ENCODE peak calls at places on chromosomes 12 and 14, in nine cellular contexts. One of them, this sample, is unnamed. For H3K27me3, the result is how much of the 10 kb centered on the place peaks cover.

GRCh38 chr14:105067140-105067968 is 2.1 kb upstream of the GPR132 start:
- ATAC-seq in HCT116: peak
- ATAC-seq in gastrocnemius medialis: no peak
- ATAC-seq in K562: no peak
- ATAC-seq in heart left ventricle: no peak
- ATAC-seq in upper lobe of left lung: no peak
- ATAC-seq in body of pancreas: no peak
- ATAC-seq in right lobe of liver: no peak
- ATAC-seq in HepG2: no peak
- ATAC-seq in this sample: no peak

GRCh38 chr12:2163172-2163927 is 110.6 kb downstream of the CACNA1C start:
- ATAC-seq in HCT116: no peak
- ATAC-seq in gastrocnemius medialis: peak
- ATAC-seq in K562: no peak
- ATAC-seq in heart left ventricle: peak
- ATAC-seq in upper lobe of left lung: peak
- ATAC-seq in body of pancreas: peak
- ATAC-seq in right lobe of liver: peak
- ATAC-seq in HepG2: peak
- ATAC-seq in this sample: peak

GRCh38 chr14:67522270-67522669 is 10.8 kb upstream of the PLEKHH1 start:
- ATAC-seq in HCT116: no peak
- ATAC-seq in gastrocnemius medialis: no peak
- ATAC-seq in K562: no peak
- ATAC-seq in heart left ventricle: no peak
- ATAC-seq in upper lobe of left lung: no peak
- ATAC-seq in body of pancreas: no peak
- ATAC-seq in right lobe of liver: no peak
- ATAC-seq in HepG2: no peak
- ATAC-seq in this sample: no peak

GRCh38 chr12:51520576-51521325 is 70.3 kb upstream of the SCN8A start:
- ATAC-seq in HCT116: no peak
- ATAC-seq in gastrocnemius medialis: no peak
- ATAC-seq in K562: peak
- ATAC-seq in heart left ventricle: no peak
- ATAC-seq in upper lobe of left lung: no peak
- ATAC-seq in body of pancreas: no peak
- ATAC-seq in right lobe of liver: no peak
- ATAC-seq in HepG2: no peak
- ATAC-seq in this sample: no peak

GRCh38 chr14:70585221-70585620 is 15.2 kb downstream of the MED6 start:
- ATAC-seq in HCT116: peak
- ATAC-seq in gastrocnemius medialis: no peak
- ATAC-seq in K562: no peak
- ATAC-seq in heart left ventricle: no peak
- ATAC-seq in upper lobe of left lung: no peak
- ATAC-seq in body of pancreas: no peak
- ATAC-seq in right lobe of liver: no peak
- ATAC-seq in HepG2: no peak
- ATAC-seq in this sample: no peak

GRCh38 chr12:49950310-49951251 is at the start of gene AQP2:
- ATAC-seq in HCT116: no peak
- ATAC-seq in gastrocnemius medialis: no peak
- ATAC-seq in K562: no peak
- ATAC-seq in heart left ventricle: no peak
- ATAC-seq in upper lobe of left lung: no peak
- ATAC-seq in body of pancreas: no peak
- ATAC-seq in right lobe of liver: no peak
- ATAC-seq in HepG2: no peak
- ATAC-seq in this sample: no peak

GRCh38 chr12:121196902-121197301 is 13.0 kb upstream of the P2RX4 start:
- ATAC-seq in HCT116: no peak
- ATAC-seq in gastrocnemius medialis: no peak
- ATAC-seq in K562: peak
- ATAC-seq in heart left ventricle: peak
- ATAC-seq in upper lobe of left lung: no peak
- ATAC-seq in body of pancreas: no peak
- ATAC-seq in right lobe of liver: peak
- ATAC-seq in HepG2: no peak
- ATAC-seq in this sample: peak

GRCh38 chr12:49388682-49389081 is 21.4 kb downstream of the SPATS2 start:
- ATAC-seq in HCT116: no peak
- ATAC-seq in gastrocnemius medialis: no peak
- ATAC-seq in K562: no peak
- ATAC-seq in heart left ventricle: no peak
- ATAC-seq in upper lobe of left lung: no peak
- ATAC-seq in body of pancreas: no peak
- ATAC-seq in right lobe of liver: no peak
- ATAC-seq in HepG2: no peak
- ATAC-seq in this sample: no peak

GRCh38 chr12:119652665-119653064 is 15.3 kb upstream of the PRKAB1 start:
- ATAC-seq in HCT116: no peak
- ATAC-seq in gastrocnemius medialis: no peak
- ATAC-seq in K562: no peak
- ATAC-seq in heart left ventricle: no peak
- ATAC-seq in upper lobe of left lung: no peak
- ATAC-seq in body of pancreas: no peak
- ATAC-seq in right lobe of liver: no peak
- ATAC-seq in HepG2: no peak
- ATAC-seq in this sample: no peak

GRCh38 chr12:125878483-125878882 is 813.2 kb downstream of the AACS start:
- ATAC-seq in HCT116: no peak
- ATAC-seq in gastrocnemius medialis: no peak
- ATAC-seq in K562: no peak
- ATAC-seq in heart left ventricle: no peak
- ATAC-seq in upper lobe of left lung: no peak
- ATAC-seq in body of pancreas: no peak
- ATAC-seq in right lobe of liver: no peak
- ATAC-seq in HepG2: no peak
- ATAC-seq in this sample: no peak

GRCh38 chr14:31229638-31230229 is 22.1 kb upstream of the HECTD1 start:
- ATAC-seq in HCT116: peak
- ATAC-seq in gastrocnemius medialis: peak
- ATAC-seq in K562: peak
- ATAC-seq in heart left ventricle: peak
- ATAC-seq in upper lobe of left lung: peak
- ATAC-seq in body of pancreas: peak
- ATAC-seq in right lobe of liver: peak
- ATAC-seq in HepG2: peak
- ATAC-seq in this sample: peak

GRCh38 chr14:38197001-38197760 is 10.5 kb upstream of the SSTR1 start:
- ATAC-seq in HCT116: no peak
- ATAC-seq in gastrocnemius medialis: no peak
- ATAC-seq in K562: no peak
- ATAC-seq in heart left ventricle: no peak
- ATAC-seq in upper lobe of left lung: no peak
- ATAC-seq in body of pancreas: peak
- ATAC-seq in right lobe of liver: peak
- ATAC-seq in HepG2: peak
- ATAC-seq in this sample: no peak

GRCh38 chr12:104351023-104351983 is 47.8 kb downstream of the EID3 start:
- ATAC-seq in HCT116: no peak
- ATAC-seq in gastrocnemius medialis: no peak
- ATAC-seq in K562: no peak
- ATAC-seq in heart left ventricle: peak
- ATAC-seq in upper lobe of left lung: no peak
- ATAC-seq in body of pancreas: no peak
- ATAC-seq in right lobe of liver: no peak
- ATAC-seq in HepG2: peak
- ATAC-seq in this sample: no peak

GRCh38 chr14:73814158-73814557 is 37.5 kb upstream of the PTGR2 start:
- ATAC-seq in HCT116: no peak
- ATAC-seq in gastrocnemius medialis: no peak
- ATAC-seq in K562: no peak
- ATAC-seq in heart left ventricle: no peak
- ATAC-seq in upper lobe of left lung: no peak
- ATAC-seq in body of pancreas: no peak
- ATAC-seq in right lobe of liver: no peak
- ATAC-seq in HepG2: no peak
- ATAC-seq in this sample: no peak

GRCh38 chr12:54294152-54294913 is 6.5 kb downstream of the NFE2 start:
- ATAC-seq in HCT116: peak
- ATAC-seq in gastrocnemius medialis: peak
- ATAC-seq in K562: peak
- ATAC-seq in heart left ventricle: peak
- ATAC-seq in upper lobe of left lung: peak
- ATAC-seq in body of pancreas: peak
- ATAC-seq in right lobe of liver: peak
- ATAC-seq in HepG2: peak
- ATAC-seq in this sample: peak

GRCh38 chr12:128800606-128801005 is 23.2 kb downstream of the SLC15A4 start:
- ATAC-seq in HCT116: no peak
- ATAC-seq in gastrocnemius medialis: no peak
- ATAC-seq in K562: no peak
- ATAC-seq in heart left ventricle: no peak
- ATAC-seq in upper lobe of left lung: no peak
- ATAC-seq in body of pancreas: no peak
- ATAC-seq in right lobe of liver: no peak
- ATAC-seq in HepG2: no peak
- ATAC-seq in this sample: no peak
- TF ChIP-seq POLR2A in HCT116: no peak
- TF ChIP-seq POLR2A in gastrocnemius medialis: no peak
- TF ChIP-seq POLR2A in K562: no peak
- TF ChIP-seq POLR2A in heart left ventricle: no peak
- TF ChIP-seq POLR2A in upper lobe of left lung: no peak
- TF ChIP-seq POLR2A in body of pancreas: no peak
- TF ChIP-seq POLR2A in right lobe of liver: no peak
- TF ChIP-seq POLR2A in HepG2: no peak
- TF ChIP-seq POLR2A in this sample: no peak

GRCh38 chr14:49250109-49250508 is 336.1 kb downstream of the RPS29 start:
- ATAC-seq in HCT116: no peak
- ATAC-seq in gastrocnemius medialis: no peak
- ATAC-seq in K562: no peak
- ATAC-seq in heart left ventricle: no peak
- ATAC-seq in upper lobe of left lung: peak
- ATAC-seq in body of pancreas: no peak
- ATAC-seq in right lobe of liver: no peak
- ATAC-seq in HepG2: no peak
- ATAC-seq in this sample: no peak

GRCh38 chr14:49249022-49249421 is 337.2 kb downstream of the RPS29 start:
- ATAC-seq in HCT116: no peak
- ATAC-seq in gastrocnemius medialis: no peak
- ATAC-seq in K562: no peak
- ATAC-seq in heart left ventricle: no peak
- ATAC-seq in upper lobe of left lung: no peak
- ATAC-seq in body of pancreas: no peak
- ATAC-seq in right lobe of liver: no peak
- ATAC-seq in HepG2: no peak
- ATAC-seq in this sample: no peak

DNA sequence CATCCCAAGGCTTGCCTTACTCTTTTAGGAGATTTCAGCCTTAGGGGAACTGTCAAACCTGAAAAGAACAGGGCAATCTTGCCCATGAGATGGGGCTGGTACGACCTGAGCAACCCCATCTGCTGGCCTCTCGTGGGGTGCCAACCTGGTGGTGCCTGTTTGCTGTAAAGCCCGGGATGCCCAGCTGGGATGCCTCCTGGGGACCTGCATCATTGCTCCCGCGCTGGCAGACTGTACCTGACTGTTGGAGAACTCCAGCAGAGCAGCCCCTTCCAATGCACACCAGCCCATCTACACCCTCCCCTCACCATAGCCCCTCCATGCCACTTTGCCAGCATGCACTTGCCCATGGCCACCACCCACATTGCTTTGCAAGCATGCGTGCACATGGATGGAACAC is 335.7 kb downstream of the RPS29 start:
- ATAC-seq in HCT116: no peak
- ATAC-seq in gastrocnemius medialis: no peak
- ATAC-seq in K562: no peak
- ATAC-seq in heart left ventricle: no peak
- ATAC-seq in upper lobe of left lung: peak
- ATAC-seq in body of pancreas: no peak
- ATAC-seq in right lobe of liver: no peak
- ATAC-seq in HepG2: no peak
- ATAC-seq in this sample: no peak
- H3K27me3 ChIP-seq in HCT116: under half
- H3K27me3 ChIP-seq in gastrocnemius medialis: under half
- H3K27me3 ChIP-seq in K562: under half
- H3K27me3 ChIP-seq in heart left ventricle: under half
- H3K27me3 ChIP-seq in upper lobe of left lung: under half
- H3K27me3 ChIP-seq in body of pancreas: under half
- H3K27me3 ChIP-seq in right lobe of liver: under half
- H3K27me3 ChIP-seq in HepG2: under half
- H3K27me3 ChIP-seq in this sample: under half

GRCh38 chr14:64504310-64504896 is at the start of gene ZBTB1:
- ATAC-seq in HCT116: peak
- ATAC-seq in gastrocnemius medialis: peak
- ATAC-seq in K562: peak
- ATAC-seq in heart left ventricle: peak
- ATAC-seq in upper lobe of left lung: peak
- ATAC-seq in body of pancreas: peak
- ATAC-seq in right lobe of liver: peak
- ATAC-seq in HepG2: peak
- ATAC-seq in this sample: peak
- TF ChIP-seq POLR2A in HCT116: peak
- TF ChIP-seq POLR2A in gastrocnemius medialis: peak
- TF ChIP-seq POLR2A in K562: peak
- TF ChIP-seq POLR2A in heart left ventricle: peak
- TF ChIP-seq POLR2A in upper lobe of left lung: peak
- TF ChIP-seq POLR2A in body of pancreas: peak
- TF ChIP-seq POLR2A in right lobe of liver: peak
- TF ChIP-seq POLR2A in HepG2: peak
- TF ChIP-seq POLR2A in this sample: peak

GRCh38 chr14:95981939-95982338 is 57.2 kb upstream of the C14orf132 start:
- ATAC-seq in HCT116: no peak
- ATAC-seq in gastrocnemius medialis: no peak
- ATAC-seq in K562: no peak
- ATAC-seq in heart left ventricle: no peak
- ATAC-seq in upper lobe of left lung: no peak
- ATAC-seq in body of pancreas: no peak
- ATAC-seq in right lobe of liver: no peak
- ATAC-seq in HepG2: no peak
- ATAC-seq in this sample: no peak
- H3K27me3 ChIP-seq in HCT116: under half
- H3K27me3 ChIP-seq in gastrocnemius medialis: under half
- H3K27me3 ChIP-seq in K562: under half
- H3K27me3 ChIP-seq in heart left ventricle: under half
- H3K27me3 ChIP-seq in upper lobe of left lung: under half
- H3K27me3 ChIP-seq in body of pancreas: under half
- H3K27me3 ChIP-seq in right lobe of liver: under half
- H3K27me3 ChIP-seq in HepG2: under half
- H3K27me3 ChIP-seq in this sample: half or more